ENCODE peak calls at places on chromosomes 1 and 21, in six cellular contexts. T, P, L, M, A and H are unnamed samples.

GRCh38 chr21:46055863-46056281 is 42.0 kb upstream of the COL6A2 start:
- DNase-seq in T (peak), P (no peak), L (no peak), M (no peak), A (peak), H (no peak)

GRCh38 chr21:34775793-34776192 is 107.0 kb downstream of the CLIC6 start:
- DNase-seq in T (no peak), P (no peak), L (no peak), M (no peak), A (no peak), H (no peak)

GRCh38 chr1:171879556-171879955 is 38.3 kb downstream of the DNM3 start:
- DNase-seq in T (no peak), P (no peak), L (no peak), M (no peak), A (no peak), H (no peak)

GRCh38 chr1:101540161-101540560 is 303.3 kb downstream of the S1PR1 start:
- DNase-seq in T (no peak), P (no peak), L (no peak), M (no peak), A (no peak), H (no peak)

GRCh38 chr1:115640384-115640783 is 1.4 kb upstream of the VANGL1 start:
- DNase-seq in T (no peak), P (no peak), L (no peak), M (no peak), A (no peak), H (no peak)

GRCh38 chr1:77039739-77040138 is 172.5 kb downstream of the ST6GALNAC5 start:
- DNase-seq in T (no peak), P (no peak), L (peak), M (no peak), A (peak), H (no peak)

GRCh38 chr1:228783415-228784045 is 48.3 kb downstream of the RHOU start:
- DNase-seq in T (no peak), P (no peak), L (no peak), M (peak), A (no peak), H (no peak)

GRCh38 chr1:62377043-62377562 is 57.9 kb upstream of the KANK4 start:
- DNase-seq in T (no peak), P (no peak), L (no peak), M (no peak), A (no peak), H (peak)

GRCh38 chr1:236301080-236301957 is 19.6 kb upstream of the ERO1B start:
- DNase-seq in T (no peak), P (no peak), L (no peak), M (no peak), A (no peak), H (no peak)

GRCh38 chr1:241612533-241613505 is 27.4 kb downstream of the CHML start:
- DNase-seq in T (no peak), P (no peak), L (peak), M (no peak), A (peak), H (no peak)

GRCh38 chr1:201625711-201626300 is 86.9 kb downstream of the NAV1 start:
- DNase-seq in T (no peak), P (no peak), L (no peak), M (no peak), A (no peak), H (no peak)

GRCh38 chr1:29698033-29698432 is 461.7 kb downstream of the PTPRU start:
- DNase-seq in T (no peak), P (no peak), L (peak), M (peak), A (peak), H (peak)

GRCh38 chr1:38141483-38141882 is 94.9 kb upstream of the POU3F1 start:
- DNase-seq in T (no peak), P (no peak), L (no peak), M (no peak), A (no peak), H (no peak)

GRCh38 chr1:153537376-153537730 is 1.6 kb upstream of the S100A6 start:
- DNase-seq in T (no peak), P (no peak), L (no peak), M (no peak), A (no peak), H (no peak)

GRCh38 chr21:45363921-45364463 is 41.0 kb upstream of the COL18A1 start:
- DNase-seq in T (peak), P (peak), L (peak), M (peak), A (peak), H (no peak)

GRCh38 chr1:29934255-29934654 is 697.9 kb downstream of the PTPRU start:
- DNase-seq in T (no peak), P (no peak), L (no peak), M (no peak), A (no peak), H (no peak)

GRCh38 chr1:199859525-199859924 is 168.0 kb upstream of the NR5A2 start:
- DNase-seq in T (no peak), P (no peak), L (peak), M (no peak), A (peak), H (no peak)

GRCh38 chr1:89724369-89725015 is 91.6 kb downstream of the LRRC8C start:
- DNase-seq in T (no peak), P (no peak), L (peak), M (no peak), A (peak), H (no peak)

GRCh38 chr1:244118087-244118761 is 67.1 kb downstream of the ZBTB18 start:
- DNase-seq in T (no peak), P (no peak), L (no peak), M (no peak), A (no peak), H (peak)

DNA sequence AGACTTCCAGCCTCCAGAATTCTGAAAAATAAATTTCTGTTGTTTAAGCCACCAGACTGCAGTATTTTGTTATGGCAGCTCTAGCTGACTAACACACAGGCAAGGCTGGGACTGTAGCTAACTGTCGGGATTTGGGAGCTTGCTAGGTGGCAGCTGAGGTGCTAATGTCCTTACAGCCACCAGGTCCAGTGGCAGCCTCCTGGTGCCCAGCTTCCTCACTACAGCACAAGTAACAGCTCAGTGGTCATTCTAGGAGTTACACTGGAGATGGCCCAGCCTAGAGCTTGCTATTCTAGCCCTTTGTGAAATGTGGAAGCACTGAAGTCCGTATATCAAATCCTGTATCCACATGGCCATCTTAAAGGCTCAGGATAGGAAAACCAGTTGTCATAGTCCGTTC is 4.3 kb upstream of the C1orf115 start:
- DNase-seq in T (no peak), P (no peak), L (no peak), M (peak), A (no peak), H (no peak)
- TF ChIP-seq CTCF in T (no peak), P (no peak), L (no peak), M (no peak), A (no peak), H (no peak)

DNA sequence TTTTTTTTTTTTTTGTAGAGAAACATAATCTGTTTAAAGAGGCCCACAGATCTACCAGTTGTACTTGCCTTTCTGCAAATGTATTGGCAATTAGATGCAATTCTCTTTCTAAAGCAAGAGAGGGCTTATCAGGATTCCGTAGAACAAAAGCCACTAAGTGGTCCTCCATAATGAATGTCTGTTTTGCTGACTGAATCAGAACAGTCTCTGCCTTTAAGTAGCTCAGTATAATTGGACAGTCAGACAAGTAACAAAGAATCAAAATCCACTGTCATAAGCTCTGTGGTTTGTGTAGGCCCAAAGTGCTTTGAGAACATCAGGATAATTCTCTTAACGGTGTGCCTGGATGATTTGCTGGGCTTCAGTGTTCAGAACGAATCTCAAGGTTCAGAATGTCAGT is 17.4 kb downstream of the SARS1 start:
- DNase-seq in T (no peak), P (no peak), L (no peak), M (no peak), A (no peak), H (no peak)
- TF ChIP-seq CTCF in T (no peak), P (no peak), L (no peak), M (no peak), A (no peak), H (no peak)

DNA sequence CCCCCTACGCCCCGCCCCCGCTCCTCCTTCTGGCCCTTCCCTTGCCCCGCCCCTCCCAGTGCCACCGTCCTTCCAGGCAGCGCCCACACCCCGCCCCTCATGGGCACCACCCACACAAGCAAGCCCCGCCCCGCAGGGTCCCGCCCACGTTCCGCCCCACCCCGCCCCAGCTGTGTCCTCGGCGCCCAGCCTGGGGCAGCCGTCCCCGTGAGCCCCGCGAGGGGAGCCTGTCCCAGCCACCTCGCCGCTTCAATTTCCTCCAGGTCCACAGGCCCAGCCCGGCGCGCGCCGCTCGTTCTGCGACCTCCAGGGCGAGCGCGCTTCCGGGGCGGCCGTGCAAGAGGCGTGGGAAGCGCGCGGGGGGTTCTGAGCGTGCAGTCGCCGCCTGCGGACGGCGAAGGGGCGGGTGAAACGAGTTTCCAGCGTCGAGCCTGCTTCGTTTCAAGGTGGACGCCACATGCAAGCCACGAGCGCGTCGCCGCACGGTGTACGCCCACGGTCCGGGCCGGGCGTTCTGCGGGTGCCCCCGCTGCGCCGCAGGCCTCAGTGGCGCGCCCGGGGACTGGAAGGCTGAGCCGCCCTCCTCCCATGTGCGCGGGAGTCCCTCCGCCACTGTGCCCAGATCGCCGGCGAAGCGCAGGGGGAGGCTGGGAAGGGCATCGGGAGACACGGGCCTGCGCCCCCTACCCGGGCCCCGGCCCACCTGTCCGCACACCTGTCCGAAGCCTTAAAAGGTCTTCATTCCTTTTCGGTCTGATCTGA is 10.8 kb upstream of the FAAP20 start:
- DNase-seq in T (peak), P (peak), L (peak), M (peak), A (peak), H (peak)
- TF ChIP-seq CTCF in T (no peak), P (no peak), L (no peak), M (no peak), A (no peak), H (no peak)

DNA sequence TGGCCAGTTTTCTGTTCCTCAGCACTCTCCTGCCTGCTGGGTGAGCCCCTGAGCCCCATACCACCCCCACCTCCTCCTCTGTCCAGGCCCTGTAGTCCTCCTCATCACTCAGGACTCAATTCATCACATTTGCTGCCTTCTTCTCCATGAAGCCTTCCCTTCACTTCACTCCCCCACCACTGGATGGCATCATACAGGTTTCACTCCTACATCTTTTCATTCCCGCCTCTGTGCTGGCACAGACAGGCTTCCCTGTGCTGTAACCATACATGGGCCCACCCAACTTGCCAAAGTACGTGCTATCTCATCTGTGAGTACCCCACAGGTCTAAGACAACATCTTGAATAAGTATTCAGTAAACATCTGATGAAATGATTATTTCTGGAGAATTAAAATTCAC is 56.9 kb downstream of the SLC45A1 start:
- DNase-seq in T (no peak), P (no peak), L (peak), M (peak), A (peak), H (peak)
- TF ChIP-seq CTCF in T (peak), P (no peak), L (peak), M (peak), A (peak), H (peak)

GRCh38 chr21:41142051-41142795 is 25.7 kb upstream of the BACE2 start:
- DNase-seq in T (no peak), P (peak), L (peak), M (peak), A (peak), H (no peak)
- TF ChIP-seq CTCF in T (no peak), P (no peak), L (peak), M (no peak), A (no peak), H (no peak)

DNA sequence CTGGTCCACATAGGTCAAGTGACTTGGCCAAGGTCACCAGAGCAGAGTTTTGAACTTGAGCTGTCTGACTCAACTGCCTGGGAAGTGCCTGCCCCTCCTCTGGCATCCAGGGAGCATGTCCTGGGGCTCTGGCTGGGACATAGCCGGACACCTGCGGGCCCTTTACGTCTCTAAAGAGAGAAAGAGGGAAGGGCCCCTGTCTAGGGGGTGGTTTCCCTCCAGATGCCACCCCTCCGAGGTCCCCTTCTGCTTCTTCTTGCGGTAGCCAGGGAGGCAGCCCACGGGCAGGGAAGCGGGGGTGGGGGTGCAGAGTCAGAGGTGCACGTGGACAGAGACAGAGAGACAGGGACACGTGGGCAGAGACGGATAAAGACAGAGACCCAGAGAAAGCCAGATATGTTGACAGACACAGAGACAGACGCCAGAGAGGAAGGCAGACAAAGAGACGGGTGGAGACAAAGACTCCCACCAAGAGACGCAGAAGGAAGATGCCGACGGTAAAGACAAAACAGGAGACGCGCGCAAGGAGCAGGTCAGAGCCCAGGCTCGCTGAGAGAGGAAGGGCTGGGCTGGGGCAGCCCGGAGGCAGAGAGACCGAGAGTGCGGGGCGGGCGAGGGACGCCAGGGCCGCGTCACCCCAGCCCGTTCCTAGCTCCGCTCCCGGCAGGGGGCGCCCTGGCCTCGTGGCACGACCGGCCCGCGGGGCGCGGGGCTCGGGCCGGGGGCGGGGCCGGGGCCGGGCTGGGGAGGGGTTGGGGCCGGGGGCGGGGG is 458 bp upstream of the ALPL start:
- DNase-seq in T (peak), P (no peak), L (peak), M (no peak), A (peak), H (peak)
- TF ChIP-seq CTCF in T (peak), P (no peak), L (peak), M (peak), A (peak), H (peak)